ENCODE peak calls at places on chromosomes 5 and 9, in seven cellular contexts. K is transverse colon, V is hypothalamus, N is EL, W is NCI-H2081, Q is A549, U is PC-3. F is an unnamed sample.

GRCh38 chr5:102481044-102481715 is 17.6 kb downstream of the SLCO6A1 start:
- DNase-seq in V (no peak), Q (no peak), N (peak; percentile 8), W (peak; percentile 29), U (peak; percentile 19), K (no peak), F (no peak)

GRCh38 chr5:165188555-165189260 is 1683.3 kb downstream of the MAT2B start:
- DNase-seq in Q (no peak), V (no peak), W (no peak), U (no peak), K (no peak), N (no peak), F (no peak)

GRCh38 chr5:55899344-55899743 is 48.2 kb downstream of the IL31RA start:
- DNase-seq in V (no peak), Q (no peak), N (peak; percentile 61), K (no peak), W (no peak), U (peak; percentile 51), F (no peak)

GRCh38 chr5:61163905-61164304 is 1.6 kb upstream of the SMIM15 start:
- DNase-seq in N (no peak), K (no peak), W (no peak), U (no peak), V (no peak), Q (no peak), F (no peak)

GRCh38 chr9:137077010-137077747 is at the start of gene UAP1L1:
- DNase-seq in K (peak; percentile 81), W (no peak), N (peak; percentile 66), V (peak; percentile 77), U (peak; percentile 26), Q (no peak), F (peak; percentile 80)

GRCh38 chr9:131598121-131598520 is 52.8 kb downstream of the PRRT1B start:
- DNase-seq in U (no peak), V (peak; percentile 42), K (peak; percentile 37), N (no peak), Q (no peak), W (no peak), F (peak; percentile 46)

GRCh38 chr9:129361196-129361595 is 183.1 kb upstream of the IER5L start:
- DNase-seq in N (no peak), K (no peak), W (no peak), U (no peak), Q (no peak), V (no peak), F (no peak)

GRCh38 chr5:125394661-125395280 is 648.3 kb upstream of the ZNF608 start:
- DNase-seq in U (peak; percentile 57), Q (no peak), N (no peak), W (no peak), V (no peak), K (no peak), F (no peak)

GRCh38 chr5:163585206-163585605 is 79.8 kb downstream of the MAT2B start:
- DNase-seq in Q (no peak), N (peak; percentile 74), V (no peak), U (peak; percentile 67), W (no peak), K (no peak), F (no peak)

GRCh38 chr5:103849934-103850333 is 287.3 kb upstream of the NUDT12 start:
- DNase-seq in W (no peak), Q (peak; percentile 33), N (peak; percentile 84), U (peak; percentile 98), V (no peak), K (no peak), F (no peak)

GRCh38 chr5:130526708-130527107 is 622.4 kb downstream of the CHSY3 start:
- DNase-seq in W (no peak), V (no peak), N (no peak), Q (no peak), U (peak; percentile 65), K (no peak), F (no peak)

GRCh38 chr5:159504106-159504856 is 174.0 kb upstream of the IL12B start:
- DNase-seq in N (peak; percentile 33), U (no peak), W (no peak), Q (no peak), K (no peak), V (no peak), F (no peak)

GRCh38 chr5:6718161-6718681 is 5.0 kb downstream of the TENT4A start:
- DNase-seq in W (no peak), Q (no peak), K (no peak), V (no peak), U (no peak), N (no peak), F (no peak)

F was measured in testis.